ENCODE peak calls at places on chromosomes 6 and 20, in four cellular contexts. One of them, this sample, is unnamed.
A peak's percentile ranks its signal among the peaks of the same experiment; 100 is the strongest.

GRCh38 chr6:168032383-168032760 is 34.9 kb downstream of the KIF25 start:
- DNase-seq in HCT116: no peak
- DNase-seq in astrocyte: peak; percentile 88
- DNase-seq in IMR-90: peak; percentile 86
- DNase-seq in this sample: peak; percentile 80

GRCh38 chr20:50510706-50511401 is 671 bp downstream of the PTPN1 start:
- DNase-seq in HCT116: no peak
- DNase-seq in astrocyte: no peak
- DNase-seq in IMR-90: no peak
- DNase-seq in this sample: no peak

GRCh38 chr6:157724138-157724537 is 98.9 kb upstream of the SNX9 start:
- DNase-seq in HCT116: no peak
- DNase-seq in astrocyte: peak; percentile 8
- DNase-seq in IMR-90: no peak
- DNase-seq in this sample: peak; percentile 74

GRCh38 chr6:152474341-152474740 is 162.8 kb downstream of the SYNE1 start:
- DNase-seq in HCT116: no peak
- DNase-seq in astrocyte: no peak
- DNase-seq in IMR-90: no peak
- DNase-seq in this sample: no peak

GRCh38 chr6:107972413-107973096 is 14.5 kb upstream of the SEC63 start:
- DNase-seq in HCT116: no peak
- DNase-seq in astrocyte: no peak
- DNase-seq in IMR-90: no peak
- DNase-seq in this sample: no peak

GRCh38 chr20:37757550-37757949 is 63.7 kb downstream of the CTNNBL1 start:
- DNase-seq in HCT116: no peak
- DNase-seq in astrocyte: no peak
- DNase-seq in IMR-90: no peak
- DNase-seq in this sample: no peak

GRCh38 chr6:8170245-8170644 is 67.9 kb upstream of the EEF1E1 start:
- DNase-seq in HCT116: no peak
- DNase-seq in astrocyte: no peak
- DNase-seq in IMR-90: no peak
- DNase-seq in this sample: no peak

GRCh38 chr20:63434599-63435378 is 37.7 kb downstream of the KCNQ2 start:
- DNase-seq in HCT116: peak; percentile 63
- DNase-seq in astrocyte: peak; percentile 11
- DNase-seq in IMR-90: peak; percentile 18
- DNase-seq in this sample: peak; percentile 55

GRCh38 chr20:5000263-5001173 is 792 bp downstream of the SLC23A2 start:
- DNase-seq in HCT116: no peak
- DNase-seq in astrocyte: no peak
- DNase-seq in IMR-90: peak; percentile 18
- DNase-seq in this sample: no peak

GRCh38 chr6:20213271-20213798 is 1.1 kb upstream of the MBOAT1 start:
- DNase-seq in HCT116: no peak
- DNase-seq in astrocyte: no peak
- DNase-seq in IMR-90: no peak
- DNase-seq in this sample: peak; percentile 12
- H3K4me3 ChIP-seq in HCT116: peak overlapping the region; percentile 72
- H3K4me3 ChIP-seq in astrocyte: peak overlapping the region; percentile 87
- H3K4me3 ChIP-seq in IMR-90: peak overlapping the region; percentile 93
- H3K4me3 ChIP-seq in this sample: no peak overlapping the region

GRCh38 chr6:106529438-106529837 is 99.9 kb downstream of the RTN4IP1 start:
- DNase-seq in HCT116: no peak
- DNase-seq in astrocyte: peak; percentile 58
- DNase-seq in IMR-90: no peak
- DNase-seq in this sample: no peak

GRCh38 chr6:106528521-106528920 is 100.8 kb downstream of the RTN4IP1 start:
- DNase-seq in HCT116: no peak
- DNase-seq in astrocyte: no peak
- DNase-seq in IMR-90: no peak
- DNase-seq in this sample: no peak

GRCh38 chr6:106530502-106530901 is 98.8 kb downstream of the RTN4IP1 start:
- DNase-seq in HCT116: no peak
- DNase-seq in astrocyte: no peak
- DNase-seq in IMR-90: peak; percentile 54
- DNase-seq in this sample: no peak

GRCh38 chr6:106527979-106528378 is 101.3 kb downstream of the RTN4IP1 start:
- DNase-seq in HCT116: peak; percentile 83
- DNase-seq in astrocyte: peak; percentile 98
- DNase-seq in IMR-90: peak; percentile 98
- DNase-seq in this sample: peak; percentile 91

DNA sequence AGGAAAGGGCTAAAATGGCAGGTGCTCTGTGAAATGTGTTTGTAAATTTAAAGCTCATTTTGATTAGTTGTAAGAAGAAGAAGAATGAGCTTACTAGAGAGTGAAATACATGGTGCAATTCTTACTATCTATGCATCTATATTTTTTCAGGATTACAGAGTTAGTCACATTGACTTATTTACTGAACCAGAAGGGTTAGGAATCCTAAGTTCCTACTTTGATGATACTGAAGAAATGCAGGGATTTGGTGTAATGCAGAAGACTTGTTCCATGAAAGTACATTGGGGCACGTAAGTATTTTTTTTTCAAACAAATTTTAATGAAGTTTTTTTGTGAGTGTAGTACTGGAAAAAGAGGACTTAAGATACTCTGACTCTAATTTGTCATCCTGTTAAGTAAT is 99.3 kb downstream of the RTN4IP1 start:
- DNase-seq in HCT116: no peak
- DNase-seq in astrocyte: no peak
- DNase-seq in IMR-90: no peak
- DNase-seq in this sample: no peak
- TF ChIP-seq CTCF in HCT116: no peak
- TF ChIP-seq CTCF in astrocyte: no peak
- TF ChIP-seq CTCF in IMR-90: no peak
- TF ChIP-seq CTCF in this sample: no peak

DNA sequence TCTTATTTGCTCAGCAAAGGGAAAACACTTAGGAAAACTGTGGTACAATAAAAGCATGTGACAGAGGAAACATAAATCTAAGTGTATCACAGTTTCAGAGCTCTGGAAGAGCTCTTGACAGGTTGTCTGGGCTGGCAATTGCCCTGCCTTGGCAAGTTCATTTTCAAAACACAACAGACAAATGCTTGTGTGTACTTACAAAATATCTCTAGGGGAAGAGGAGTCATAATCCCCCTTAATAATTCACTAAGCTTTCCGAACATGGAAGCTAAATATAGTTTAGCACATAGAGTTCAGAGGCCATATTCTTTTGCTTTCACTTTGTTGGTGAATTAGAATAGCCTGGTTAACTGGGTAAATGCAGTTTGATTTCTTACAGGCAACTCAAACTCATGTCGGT is 211.6 kb upstream of the THEMIS start:
- DNase-seq in HCT116: no peak
- DNase-seq in astrocyte: no peak
- DNase-seq in IMR-90: peak; percentile 10
- DNase-seq in this sample: peak; percentile 33
- H3K4me3 ChIP-seq in HCT116: no peak overlapping the region
- H3K4me3 ChIP-seq in astrocyte: no peak overlapping the region
- H3K4me3 ChIP-seq in IMR-90: peak overlapping the region; percentile 24
- H3K4me3 ChIP-seq in this sample: no peak overlapping the region

GRCh38 chr6:98039876-98040605 is 757.0 kb upstream of the MMS22L start:
- DNase-seq in HCT116: no peak
- DNase-seq in astrocyte: peak; percentile 12
- DNase-seq in IMR-90: peak; percentile 0
- DNase-seq in this sample: peak; percentile 19
- TF ChIP-seq CTCF in HCT116: peak; percentile 45
- TF ChIP-seq CTCF in astrocyte: peak; percentile 38
- TF ChIP-seq CTCF in IMR-90: peak; percentile 7
- TF ChIP-seq CTCF in this sample: peak; percentile 28

DNA sequence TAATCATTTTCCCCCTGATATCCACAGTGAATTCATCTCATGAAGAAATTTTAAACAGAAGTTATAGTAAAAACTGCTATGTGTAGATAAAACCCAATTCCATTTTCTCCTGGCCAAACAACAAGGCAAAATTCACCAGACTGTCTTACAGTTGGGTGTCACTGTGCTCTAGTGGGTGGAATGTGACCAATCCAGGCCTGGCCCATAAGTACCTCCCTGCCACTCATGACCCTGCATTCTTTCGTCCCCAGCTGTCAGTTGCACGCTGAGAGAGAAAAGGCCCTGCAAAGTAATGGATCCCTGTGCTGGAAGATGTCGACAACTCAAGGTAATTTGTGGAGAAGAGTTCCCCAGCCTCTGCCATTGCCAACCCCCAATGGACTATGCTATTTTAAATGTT is 92.7 kb upstream of the NRSN1 start:
- DNase-seq in HCT116: no peak
- DNase-seq in astrocyte: no peak
- DNase-seq in IMR-90: no peak
- DNase-seq in this sample: no peak
- H3K4me3 ChIP-seq in HCT116: no peak overlapping the region
- H3K4me3 ChIP-seq in astrocyte: no peak overlapping the region
- H3K4me3 ChIP-seq in IMR-90: no peak overlapping the region
- H3K4me3 ChIP-seq in this sample: no peak overlapping the region